ENCODE peak calls at places on chromosomes 6 and 20, in nine cellular contexts. One of them, this sample, is unnamed.

GRCh38 chr6:41622210-41622990 is 15.9 kb upstream of the MDFI start:
- DNase-seq in MM.1S: no peak
- DNase-seq in GM10248: no peak
- DNase-seq in suprapubic skin: no peak
- DNase-seq in AG09319: no peak
- DNase-seq in fibroblast of mammary gland: no peak
- DNase-seq in neural crest cell: no peak
- DNase-seq in RWPE1: no peak
- DNase-seq in cardiac fibroblast: no peak
- DNase-seq in this sample: no peak

GRCh38 chr6:105844275-105844848 is 241.8 kb upstream of the PRDM1 start:
- DNase-seq in GM10248: no peak
- DNase-seq in cardiac fibroblast: peak
- DNase-seq in RWPE1: no peak
- DNase-seq in MM.1S: no peak
- DNase-seq in suprapubic skin: no peak
- DNase-seq in neural crest cell: no peak
- DNase-seq in fibroblast of mammary gland: peak
- DNase-seq in AG09319: no peak
- DNase-seq in this sample: peak

GRCh38 chr6:162149786-162150185 is 577.8 kb downstream of the PRKN start:
- DNase-seq in MM.1S: no peak
- DNase-seq in fibroblast of mammary gland: no peak
- DNase-seq in RWPE1: no peak
- DNase-seq in neural crest cell: no peak
- DNase-seq in AG09319: no peak
- DNase-seq in cardiac fibroblast: no peak
- DNase-seq in GM10248: no peak
- DNase-seq in suprapubic skin: no peak
- DNase-seq in this sample: no peak

GRCh38 chr6:139452176-139452876 is 77.9 kb upstream of the CITED2 start:
- DNase-seq in suprapubic skin: no peak
- DNase-seq in MM.1S: no peak
- DNase-seq in fibroblast of mammary gland: peak
- DNase-seq in RWPE1: peak
- DNase-seq in AG09319: no peak
- DNase-seq in cardiac fibroblast: peak
- DNase-seq in GM10248: no peak
- DNase-seq in neural crest cell: no peak
- DNase-seq in this sample: peak

GRCh38 chr6:17600527-17601388 is 656 bp downstream of the FAM8A1 start:
- DNase-seq in AG09319: no peak
- DNase-seq in fibroblast of mammary gland: peak
- DNase-seq in neural crest cell: peak
- DNase-seq in MM.1S: peak
- DNase-seq in suprapubic skin: peak
- DNase-seq in RWPE1: peak
- DNase-seq in GM10248: peak
- DNase-seq in cardiac fibroblast: peak
- DNase-seq in this sample: peak

GRCh38 chr6:56771929-56772607 is 129.4 kb upstream of the DST start:
- DNase-seq in GM10248: no peak
- DNase-seq in MM.1S: no peak
- DNase-seq in suprapubic skin: no peak
- DNase-seq in fibroblast of mammary gland: no peak
- DNase-seq in neural crest cell: no peak
- DNase-seq in AG09319: no peak
- DNase-seq in RWPE1: no peak
- DNase-seq in cardiac fibroblast: no peak
- DNase-seq in this sample: no peak

GRCh38 chr6:41191569-41191968 is 9.4 kb downstream of the TREML2 start:
- DNase-seq in fibroblast of mammary gland: peak
- DNase-seq in RWPE1: no peak
- DNase-seq in neural crest cell: peak
- DNase-seq in suprapubic skin: no peak
- DNase-seq in MM.1S: no peak
- DNase-seq in GM10248: peak
- DNase-seq in AG09319: no peak
- DNase-seq in cardiac fibroblast: peak
- DNase-seq in this sample: no peak

GRCh38 chr20:9179193-9179802 is 110.4 kb downstream of the PLCB4 start:
- DNase-seq in neural crest cell: no peak
- DNase-seq in GM10248: no peak
- DNase-seq in MM.1S: no peak
- DNase-seq in fibroblast of mammary gland: peak
- DNase-seq in suprapubic skin: no peak
- DNase-seq in cardiac fibroblast: peak
- DNase-seq in RWPE1: peak
- DNase-seq in AG09319: no peak
- DNase-seq in this sample: peak

GRCh38 chr6:154347981-154348380 is 8.6 kb downstream of the IPCEF1 start:
- DNase-seq in cardiac fibroblast: no peak
- DNase-seq in AG09319: no peak
- DNase-seq in RWPE1: no peak
- DNase-seq in suprapubic skin: no peak
- DNase-seq in GM10248: no peak
- DNase-seq in neural crest cell: no peak
- DNase-seq in fibroblast of mammary gland: no peak
- DNase-seq in MM.1S: no peak
- DNase-seq in this sample: no peak

GRCh38 chr6:56843476-56844349 is 111.2 kb upstream of the BEND6 start:
- DNase-seq in MM.1S: peak
- DNase-seq in fibroblast of mammary gland: peak
- DNase-seq in neural crest cell: peak
- DNase-seq in suprapubic skin: peak
- DNase-seq in RWPE1: peak
- DNase-seq in cardiac fibroblast: peak
- DNase-seq in GM10248: peak
- DNase-seq in AG09319: no peak
- DNase-seq in this sample: peak

GRCh38 chr20:1758765-1759164 is 101.2 kb upstream of the SIRPG start:
- DNase-seq in GM10248: no peak
- DNase-seq in AG09319: no peak
- DNase-seq in suprapubic skin: no peak
- DNase-seq in MM.1S: no peak
- DNase-seq in neural crest cell: no peak
- DNase-seq in cardiac fibroblast: no peak
- DNase-seq in RWPE1: no peak
- DNase-seq in fibroblast of mammary gland: no peak
- DNase-seq in this sample: no peak

GRCh38 chr20:35311409-35311808 is 19.2 kb upstream of the FAM83C start:
- DNase-seq in suprapubic skin: no peak
- DNase-seq in RWPE1: no peak
- DNase-seq in neural crest cell: no peak
- DNase-seq in GM10248: no peak
- DNase-seq in AG09319: no peak
- DNase-seq in fibroblast of mammary gland: peak
- DNase-seq in cardiac fibroblast: no peak
- DNase-seq in MM.1S: no peak
- DNase-seq in this sample: no peak

GRCh38 chr6:3549314-3549940 is 92.6 kb upstream of the SLC22A23 start:
- DNase-seq in GM10248: no peak
- DNase-seq in suprapubic skin: no peak
- DNase-seq in RWPE1: peak
- DNase-seq in AG09319: no peak
- DNase-seq in cardiac fibroblast: no peak
- DNase-seq in MM.1S: no peak
- DNase-seq in neural crest cell: no peak
- DNase-seq in fibroblast of mammary gland: peak
- DNase-seq in this sample: no peak

GRCh38 chr20:13081877-13082276 is 73.1 kb downstream of the SPTLC3 start:
- DNase-seq in suprapubic skin: no peak
- DNase-seq in neural crest cell: no peak
- DNase-seq in fibroblast of mammary gland: no peak
- DNase-seq in MM.1S: no peak
- DNase-seq in cardiac fibroblast: no peak
- DNase-seq in GM10248: no peak
- DNase-seq in RWPE1: no peak
- DNase-seq in AG09319: no peak
- DNase-seq in this sample: no peak

DNA sequence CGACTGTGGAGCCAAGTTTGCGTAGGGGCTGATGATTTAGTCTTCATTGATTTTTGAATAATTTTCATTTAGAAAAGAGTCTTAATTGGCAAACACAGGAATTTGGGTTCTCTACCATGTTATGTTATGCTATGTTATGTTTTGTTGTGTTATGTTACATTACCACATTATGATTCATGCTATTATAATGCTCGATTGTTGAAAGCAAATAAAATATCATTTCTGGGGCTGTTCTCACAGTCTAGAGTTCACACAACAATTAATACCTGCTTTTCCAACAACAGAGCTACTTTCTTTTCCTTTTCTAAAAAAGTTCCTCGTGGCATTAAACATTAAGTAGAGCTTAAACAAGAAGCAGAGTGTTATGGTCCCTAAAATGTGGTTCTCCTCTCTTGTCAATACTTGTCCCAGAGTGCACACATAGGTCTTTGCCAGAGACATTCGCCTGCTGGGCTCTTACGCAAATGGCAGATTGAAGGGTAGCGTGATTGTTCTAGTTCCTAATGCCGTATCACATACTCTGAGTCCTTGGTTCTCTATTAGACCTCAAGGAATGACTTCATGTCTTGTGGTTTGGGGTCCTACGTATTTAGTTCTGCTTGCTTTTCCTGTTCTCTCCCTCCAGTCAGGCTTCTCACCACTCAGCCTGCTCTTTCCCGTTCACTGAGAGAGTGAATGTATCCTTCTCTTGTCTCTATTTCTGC is 370.3 kb downstream of the CD109 start:
- DNase-seq in suprapubic skin: no peak
- DNase-seq in neural crest cell: no peak
- DNase-seq in RWPE1: peak
- DNase-seq in MM.1S: no peak
- DNase-seq in GM10248: no peak
- DNase-seq in cardiac fibroblast: peak
- DNase-seq in fibroblast of mammary gland: peak
- DNase-seq in AG09319: no peak
- DNase-seq in this sample: peak
- TF ChIP-seq CTCF in suprapubic skin: no peak
- TF ChIP-seq CTCF in neural crest cell: no peak
- TF ChIP-seq CTCF in RWPE1: no peak
- TF ChIP-seq CTCF in MM.1S: no peak
- TF ChIP-seq CTCF in GM10248: no peak
- TF ChIP-seq CTCF in cardiac fibroblast: no peak
- TF ChIP-seq CTCF in fibroblast of mammary gland: no peak
- TF ChIP-seq CTCF in AG09319: no peak
- TF ChIP-seq CTCF in this sample: no peak

DNA sequence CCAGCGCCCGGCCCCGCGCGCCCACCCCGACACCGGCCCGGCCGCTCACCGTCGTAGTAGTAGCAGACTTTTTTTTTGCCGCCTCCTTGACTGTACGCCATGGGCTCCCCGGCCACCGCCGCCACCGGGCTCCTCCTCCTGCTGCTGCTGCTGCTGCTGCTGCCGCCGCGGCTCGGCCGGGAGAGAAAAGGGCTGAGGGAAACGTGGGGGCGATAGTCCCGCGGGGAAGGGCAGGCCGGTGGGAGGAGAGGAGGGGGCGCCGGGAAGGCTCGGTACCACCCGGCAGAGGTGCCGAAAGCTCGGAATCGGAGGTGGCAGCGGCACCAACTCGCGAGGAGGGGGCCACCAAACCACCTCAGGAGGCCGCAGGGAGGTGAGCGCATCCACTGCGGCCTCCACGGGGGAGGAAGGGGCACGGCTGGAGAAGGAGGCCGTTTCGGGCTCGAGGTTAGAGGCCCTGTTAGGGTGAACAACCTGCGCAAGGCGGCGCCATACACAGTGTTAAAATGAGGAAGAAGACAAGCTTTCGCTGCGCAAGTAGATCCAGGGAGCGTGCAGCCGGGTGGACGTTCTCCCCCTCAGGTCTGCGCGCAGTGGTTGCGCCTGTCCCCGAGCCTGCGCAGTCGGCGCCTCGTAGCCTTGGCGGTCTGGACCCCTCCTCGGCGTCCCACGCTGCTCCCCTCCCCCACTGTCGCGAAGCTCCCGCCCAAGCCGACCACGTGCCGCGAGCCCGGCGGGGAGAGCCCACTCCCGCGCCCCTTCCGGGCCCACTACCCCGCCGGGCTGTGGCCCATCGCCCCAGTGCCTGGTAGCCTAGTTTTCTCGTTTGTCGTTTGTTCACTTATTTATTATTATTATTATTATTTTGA is at the start of gene HDAC2:
- DNase-seq in MM.1S: peak
- DNase-seq in fibroblast of mammary gland: peak
- DNase-seq in suprapubic skin: peak
- DNase-seq in AG09319: peak
- DNase-seq in RWPE1: peak
- DNase-seq in GM10248: peak
- DNase-seq in neural crest cell: peak
- DNase-seq in cardiac fibroblast: peak
- DNase-seq in this sample: peak
- TF ChIP-seq CTCF in MM.1S: no peak
- TF ChIP-seq CTCF in fibroblast of mammary gland: no peak
- TF ChIP-seq CTCF in suprapubic skin: no peak
- TF ChIP-seq CTCF in AG09319: no peak
- TF ChIP-seq CTCF in RWPE1: no peak
- TF ChIP-seq CTCF in GM10248: no peak
- TF ChIP-seq CTCF in neural crest cell: no peak
- TF ChIP-seq CTCF in cardiac fibroblast: no peak
- TF ChIP-seq CTCF in this sample: no peak

GRCh38 chr20:2840967-2841531 is 504 bp downstream of the VPS16 start:
- DNase-seq in suprapubic skin: peak
- DNase-seq in AG09319: peak
- DNase-seq in MM.1S: peak
- DNase-seq in GM10248: peak
- DNase-seq in cardiac fibroblast: peak
- DNase-seq in RWPE1: peak
- DNase-seq in neural crest cell: peak
- DNase-seq in fibroblast of mammary gland: peak
- DNase-seq in this sample: peak
- TF ChIP-seq CTCF in suprapubic skin: no peak
- TF ChIP-seq CTCF in AG09319: no peak
- TF ChIP-seq CTCF in MM.1S: no peak
- TF ChIP-seq CTCF in GM10248: no peak
- TF ChIP-seq CTCF in cardiac fibroblast: no peak
- TF ChIP-seq CTCF in RWPE1: no peak
- TF ChIP-seq CTCF in neural crest cell: no peak
- TF ChIP-seq CTCF in fibroblast of mammary gland: no peak
- TF ChIP-seq CTCF in this sample: no peak

DNA sequence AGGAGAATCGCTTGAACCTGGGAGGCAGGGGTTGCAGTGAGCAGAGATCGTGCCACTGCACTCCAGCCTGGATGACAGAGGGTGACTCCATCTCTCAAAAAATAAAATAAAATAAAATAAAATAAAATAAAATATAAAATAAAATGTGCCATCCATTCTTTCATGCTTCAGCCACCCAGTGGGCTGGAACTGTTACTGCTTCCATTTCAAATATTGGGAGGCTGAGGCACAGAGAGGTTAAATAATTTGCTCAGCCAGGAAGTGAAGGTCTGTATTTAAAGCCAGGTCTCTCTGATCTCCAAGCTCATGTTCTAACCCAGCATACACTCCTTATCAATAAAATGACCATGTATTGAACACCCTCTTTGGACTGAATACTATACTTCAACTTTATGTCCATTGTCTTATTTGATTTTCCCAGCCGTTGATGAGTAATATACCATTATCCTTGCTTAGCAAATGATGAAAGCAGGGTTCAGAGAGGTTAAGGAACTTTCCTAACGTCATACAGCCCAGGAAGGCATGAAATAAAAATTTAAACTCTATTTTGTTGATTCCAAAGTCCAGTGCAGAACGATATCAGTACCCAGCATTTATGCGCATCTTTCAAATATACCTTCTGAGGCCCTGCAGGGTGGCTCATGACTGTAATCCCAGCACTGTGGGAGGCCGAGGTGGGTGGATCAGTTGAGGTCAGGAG is 25.8 kb upstream of the SLC9A8 start:
- DNase-seq in MM.1S: peak
- DNase-seq in AG09319: no peak
- DNase-seq in fibroblast of mammary gland: no peak
- DNase-seq in cardiac fibroblast: peak
- DNase-seq in neural crest cell: no peak
- DNase-seq in suprapubic skin: no peak
- DNase-seq in GM10248: no peak
- DNase-seq in RWPE1: peak
- DNase-seq in this sample: no peak
- TF ChIP-seq CTCF in MM.1S: peak
- TF ChIP-seq CTCF in AG09319: peak
- TF ChIP-seq CTCF in fibroblast of mammary gland: peak
- TF ChIP-seq CTCF in cardiac fibroblast: peak
- TF ChIP-seq CTCF in neural crest cell: peak
- TF ChIP-seq CTCF in suprapubic skin: no peak
- TF ChIP-seq CTCF in GM10248: no peak
- TF ChIP-seq CTCF in RWPE1: no peak
- TF ChIP-seq CTCF in this sample: peak